ENCODE peak calls at places on chromosomes 16 and 17, in nine cellular contexts. S, H, A, F, J, C, K, B and O are unnamed samples.

GRCh38 chr16:3952342-3953131 is 72.0 kb upstream of the CREBBP start:
- DNase-seq in F (no peak), K (no peak), C (no peak), B (no peak), A (no peak), J (no peak), H (no peak), S (no peak), O (no peak)

GRCh38 chr17:6487243-6488007 is 43.2 kb downstream of the PIMREG start:
- DNase-seq in C (no peak), J (no peak), S (no peak), B (no peak), H (no peak), K (no peak), F (no peak), A (peak), O (peak)

GRCh38 chr17:17840751-17841591 is 4.2 kb upstream of the SREBF1 start:
- DNase-seq in F (no peak), J (no peak), C (no peak), B (no peak), H (no peak), K (no peak), A (no peak), S (peak), O (no peak)

GRCh38 chr16:9677301-9677653 is 505.0 kb downstream of the GRIN2A start:
- DNase-seq in F (no peak), J (no peak), B (no peak), C (no peak), S (no peak), K (no peak), A (no peak), H (no peak), O (no peak)

GRCh38 chr17:9925457-9925856 is 20.4 kb upstream of the RCVRN start:
- DNase-seq in F (no peak), J (no peak), B (no peak), K (no peak), H (no peak), S (no peak), A (no peak), C (no peak), O (no peak)

GRCh38 chr16:23570992-23571632 is 13.6 kb downstream of the UBFD1 start:
- DNase-seq in C (no peak), B (no peak), F (no peak), S (no peak), J (no peak), A (no peak), H (no peak), K (no peak), O (no peak)

GRCh38 chr17:72421128-72422092 is 300.6 kb downstream of the SOX9 start:
- DNase-seq in K (peak), H (no peak), S (peak), C (peak), A (no peak), F (peak), J (no peak), B (peak), O (peak)

GRCh38 chr17:1640329-1641064 is 5.0 kb downstream of the SCARF1 start:
- DNase-seq in F (no peak), C (no peak), H (no peak), A (no peak), K (no peak), J (no peak), S (no peak), B (peak), O (no peak)